ENCODE peak calls at places on chromosomes 1 and 21, in seven cellular contexts. D, X, F, R, C, E and N are unnamed samples.

GRCh38 chr1:102296116-102296515 is 299.4 kb upstream of the OLFM3 start:
- DNase-seq in D (no peak), X (no peak), F (no peak), R (no peak), C (no peak), E (no peak), N (no peak)

GRCh38 chr21:41941941-41942340 is 11.9 kb downstream of the C2CD2 start:
- DNase-seq in D (no peak), X (no peak), F (no peak), R (no peak), C (no peak), E (no peak), N (no peak)

GRCh38 chr1:8374812-8375211 is 56.9 kb downstream of the SLC45A1 start:
- DNase-seq in D (no peak), X (no peak), F (no peak), R (peak; percentile 62), C (peak; percentile 48), E (no peak), N (no peak)

GRCh38 chr1:12138196-12139183 is 28.3 kb upstream of the TNFRSF1B start:
- DNase-seq in D (no peak), X (no peak), F (no peak), R (no peak), C (no peak), E (no peak), N (no peak)

GRCh38 chr1:161171191-161171590 is 5.0 kb downstream of the PPOX start:
- DNase-seq in D (no peak), X (no peak), F (no peak), R (no peak), C (no peak), E (no peak), N (no peak)

GRCh38 chr1:228727682-228728171 is 7.6 kb upstream of the RHOU start:
- DNase-seq in D (no peak), X (no peak), F (no peak), R (no peak), C (peak; percentile 47), E (no peak), N (no peak)

GRCh38 chr1:10744654-10745238 is 51.7 kb downstream of the CASZ1 start:
- DNase-seq in D (no peak), X (no peak), F (no peak), R (no peak), C (no peak), E (no peak), N (no peak)

GRCh38 chr1:180489313-180489712 is 13.1 kb downstream of the ACBD6 start:
- DNase-seq in D (no peak), X (no peak), F (no peak), R (no peak), C (no peak), E (no peak), N (no peak)

GRCh38 chr1:202304370-202304769 is 37.4 kb downstream of the UBE2T start:
- DNase-seq in D (no peak), X (no peak), F (no peak), R (no peak), C (no peak), E (no peak), N (no peak)

GRCh38 chr1:232853994-232854532 is 48.8 kb downstream of the MAP10 start:
- DNase-seq in D (no peak), X (no peak), F (no peak), R (peak; percentile 99), C (no peak), E (peak; percentile 96), N (no peak)

GRCh38 chr1:224784606-224785328 is 144.7 kb upstream of the DNAH14 start:
- DNase-seq in D (no peak), X (no peak), F (no peak), R (peak; percentile 25), C (no peak), E (no peak), N (no peak)

GRCh38 chr1:220894025-220894923 is 15.0 kb downstream of the HLX start:
- DNase-seq in D (no peak), X (no peak), F (no peak), R (no peak), C (no peak), E (no peak), N (no peak)

GRCh38 chr1:66207484-66207883 is 326.5 kb upstream of the SGIP1 start:
- DNase-seq in D (no peak), X (no peak), F (peak; percentile 15), R (peak; percentile 14), C (no peak), E (peak; percentile 14), N (no peak)

GRCh38 chr1:184882649-184883303 is 91.5 kb downstream of the NIBAN1 start:
- DNase-seq in D (no peak), X (no peak), F (no peak), R (peak; percentile 70), C (no peak), E (no peak), N (no peak)

GRCh38 chr1:119862276-119862675 is 34.0 kb downstream of the ADAM30 start:
- DNase-seq in D (no peak), X (no peak), F (no peak), R (no peak), C (no peak), E (no peak), N (no peak)

GRCh38 chr1:168585191-168585590 is 8.8 kb downstream of the XCL1 start:
- DNase-seq in D (peak; percentile 86), X (no peak), F (no peak), R (peak; percentile 78), C (no peak), E (no peak), N (no peak)

GRCh38 chr21:37916795-37917142 is 512 bp upstream of the KCNJ6 start:
- DNase-seq in D (no peak), X (no peak), F (peak; percentile 62), R (peak; percentile 5), C (no peak), E (peak; percentile 63), N (no peak)

GRCh38 chr1:87796521-87796920 is 467.8 kb downstream of the LMO4 start:
- DNase-seq in D (no peak), X (no peak), F (no peak), R (peak; percentile 38), C (peak; percentile 34), E (no peak), N (no peak)

GRCh38 chr1:53350853-53351767 is 23.2 kb upstream of the LRP8 start:
- DNase-seq in D (no peak), X (no peak), F (no peak), R (no peak), C (no peak), E (no peak), N (no peak)

GRCh38 chr1:156704166-156704711 is 1.1 kb downstream of the CRABP2 start:
- DNase-seq in D (no peak), X (no peak), F (peak; percentile 10), R (no peak), C (no peak), E (no peak), N (no peak)

GRCh38 chr1:172002725-172003345 is 161.5 kb downstream of the DNM3 start:
- DNase-seq in D (peak; percentile 69), X (no peak), F (peak; percentile 13), R (peak; percentile 63), C (peak; percentile 36), E (peak; percentile 77), N (peak; percentile 69)

GRCh38 chr21:42120056-42120903 is 49.2 kb downstream of the UMODL1 start:
- DNase-seq in D (peak; percentile 35), X (no peak), F (peak; percentile 83), R (no peak), C (no peak), E (peak; percentile 26), N (no peak)

GRCh38 chr1:108574008-108574407 is 14.1 kb downstream of the EEIG2 start:
- DNase-seq in D (no peak), X (no peak), F (no peak), R (no peak), C (no peak), E (no peak), N (no peak)

GRCh38 chr1:110436635-110437034 is 14.3 kb upstream of the PROK1 start:
- DNase-seq in D (no peak), X (no peak), F (no peak), R (no peak), C (no peak), E (no peak), N (no peak)

GRCh38 chr1:31228986-31229385 is 10.7 kb downstream of the NKAIN1 start:
- DNase-seq in D (no peak), X (no peak), F (no peak), R (no peak), C (no peak), E (no peak), N (no peak)

GRCh38 chr1:13860023-13860422 is 160.0 kb downstream of the PRDM2 start:
- DNase-seq in D (no peak), X (no peak), F (no peak), R (no peak), C (no peak), E (no peak), N (no peak)

GRCh38 chr1:233391338-233391737 is 63.8 kb downstream of the MAP3K21 start:
- DNase-seq in D (no peak), X (no peak), F (no peak), R (no peak), C (no peak), E (no peak), N (no peak)

GRCh38 chr1:64124751-64125445 is 78.5 kb upstream of the UBE2U start:
- DNase-seq in D (no peak), X (no peak), F (no peak), R (no peak), C (no peak), E (no peak), N (no peak)

GRCh38 chr1:168628807-168629206 is 52.4 kb downstream of the XCL1 start:
- DNase-seq in D (no peak), X (no peak), F (no peak), R (peak; percentile 100), C (no peak), E (no peak), N (no peak)

GRCh38 chr1:196324345-196324744 is 283.9 kb downstream of the KCNT2 start:
- DNase-seq in D (no peak), X (no peak), F (no peak), R (no peak), C (no peak), E (no peak), N (no peak)

GRCh38 chr1:240555524-240555923 is 56.4 kb downstream of the GREM2 start:
- DNase-seq in D (no peak), X (no peak), F (no peak), R (no peak), C (no peak), E (no peak), N (no peak)

GRCh38 chr1:230798491-230798890 is 51.3 kb downstream of the CAPN9 start:
- DNase-seq in D (no peak), X (no peak), F (no peak), R (no peak), C (no peak), E (no peak), N (no peak)

GRCh38 chr1:217770895-217771294 is 139.8 kb downstream of the SPATA17 start:
- DNase-seq in D (no peak), X (no peak), F (no peak), R (no peak), C (no peak), E (no peak), N (no peak)

GRCh38 chr21:19034041-19034440 is 630.5 kb upstream of the TMPRSS15 start:
- DNase-seq in D (no peak), X (no peak), F (no peak), R (no peak), C (no peak), E (no peak), N (no peak)

GRCh38 chr1:45187735-45188134 is 18.7 kb downstream of the ZSWIM5 start:
- DNase-seq in D (no peak), X (no peak), F (no peak), R (no peak), C (no peak), E (no peak), N (no peak)

GRCh38 chr1:61812916-61813315 is 70.6 kb downstream of the PATJ start:
- DNase-seq in D (no peak), X (no peak), F (no peak), R (no peak), C (no peak), E (no peak), N (no peak)

GRCh38 chr1:240998441-240999015 is 358.5 kb downstream of the RGS7 start:
- DNase-seq in D (no peak), X (no peak), F (no peak), R (no peak), C (no peak), E (no peak), N (no peak)